ENCODE peak calls at places on chromosome X, in four cellular contexts. M, I, B and N are unnamed samples.

GRCh38 chrX:10203617-10204016 is 46.8 kb downstream of the CLCN4 start:
- DNase-seq in B (no peak), M (no peak), I (no peak), N (no peak)

GRCh38 chrX:16212024-16212423 is 44.7 kb downstream of the MAGEB17 start:
- DNase-seq in I (no peak), B (no peak), M (no peak), N (no peak)

GRCh38 chrX:10083809-10084208 is 73.0 kb upstream of the CLCN4 start:
- DNase-seq in B (no peak), I (no peak), M (no peak), N (no peak)

GRCh38 chrX:13791559-13791958 is 25.3 kb downstream of the GPM6B start:
- DNase-seq in M (peak; percentile 22), I (no peak), B (no peak), N (peak; percentile 65)

GRCh38 chrX:153600921-153601320 is 2.0 kb upstream of the CCNQ start:
- DNase-seq in M (no peak), B (no peak), I (no peak), N (no peak)

GRCh38 chrX:40310016-40310415 is 212.3 kb upstream of the BCOR start:
- DNase-seq in M (no peak), B (no peak), I (no peak), N (no peak)

GRCh38 chrX:44042731-44043130 is 69.5 kb upstream of the NDP start:
- DNase-seq in B (no peak), I (no peak), M (no peak), N (no peak)

GRCh38 chrX:662126-662525 is 31.5 kb downstream of the SHOX start:
- DNase-seq in I (no peak), B (no peak), M (no peak), N (no peak)

GRCh38 chrX:153624196-153625091 is 22.6 kb upstream of the DUSP9 start:
- DNase-seq in M (no peak), I (no peak), B (no peak), N (no peak)

GRCh38 chrX:71955530-71956120 is 45.0 kb downstream of the NHSL2 start:
- DNase-seq in B (no peak), M (no peak), I (no peak), N (no peak)

GRCh38 chrX:47614618-47615017 is 5.0 kb downstream of the SYN1 start:
- DNase-seq in B (no peak), M (no peak), I (no peak), N (no peak)

GRCh38 chrX:39874202-39874816 is 223.4 kb downstream of the BCOR start:
- DNase-seq in B (no peak), I (peak; percentile 80), M (no peak), N (no peak)

GRCh38 chrX:129652565-129653169 is 2.1 kb downstream of the APLN start:
- DNase-seq in B (no peak), I (no peak), M (no peak), N (no peak)

GRCh38 chrX:40871385-40872082 is 136.2 kb upstream of the MED14 start:
- DNase-seq in I (peak; percentile 13), M (no peak), B (no peak), N (no peak)

GRCh38 chrX:65572971-65573370 is 38.4 kb upstream of the LAS1L start:
- DNase-seq in M (no peak), B (no peak), I (no peak), N (no peak)

GRCh38 chrX:152886716-152887115 is 11.2 kb upstream of the ZNF185 start:
- DNase-seq in M (no peak), B (no peak), I (no peak), N (no peak)

GRCh38 chrX:153969125-153969903 is 2.3 kb downstream of the HCFC1 start:
- DNase-seq in B (no peak), I (no peak), M (no peak), N (no peak)

GRCh38 chrX:6505960-6506359 is 29.0 kb downstream of the VCX3A start:
- DNase-seq in M (no peak), I (no peak), B (no peak), N (no peak)

GRCh38 chrX:68997911-68998310 is 167.3 kb downstream of the PJA1 start:
- DNase-seq in B (peak; percentile 50), I (no peak), M (peak; percentile 33), N (no peak)

GRCh38 chrX:107704181-107704580 is 71.4 kb downstream of the TSC22D3 start:
- DNase-seq in M (no peak), I (no peak), B (no peak), N (no peak)

GRCh38 chrX:13121020-13121419 is 76.6 kb upstream of the FAM9C start:
- DNase-seq in B (no peak), I (no peak), M (no peak), N (no peak)

GRCh38 chrX:1486177-1486576 is 33.5 kb upstream of the ASMTL start:
- DNase-seq in M (no peak), I (no peak), B (no peak), N (no peak)

GRCh38 chrX:10769165-10769564 is 148.8 kb upstream of the MID1 start:
- DNase-seq in I (no peak), M (no peak), B (peak; percentile 22), N (no peak)

GRCh38 chrX:12403474-12404082 is 265.3 kb downstream of the FRMPD4 start:
- DNase-seq in M (no peak), I (no peak), B (no peak), N (no peak)

GRCh38 chrX:10078266-10078665 is 78.5 kb upstream of the CLCN4 start:
- DNase-seq in M (no peak), B (no peak), I (no peak), N (no peak)

GRCh38 chrX:118495958-118496762 is 545 bp downstream of the DOCK11 start:
- DNase-seq in M (peak; percentile 10), B (no peak), I (peak; percentile 80), N (peak; percentile 73)

GRCh38 chrX:95539041-95539440 is 1145.6 kb upstream of the DIAPH2 start:
- DNase-seq in M (no peak), I (no peak), B (no peak), N (peak; percentile 70)

GRCh38 chrX:127888767-127889166 is 163.4 kb downstream of the ACTRT1 start:
- DNase-seq in B (no peak), I (no peak), M (no peak), N (no peak)

GRCh38 chrX:43962636-43963035 is 10.6 kb downstream of the NDP start:
- DNase-seq in M (no peak), I (no peak), B (no peak), N (no peak)

GRCh38 chrX:124338733-124339514 is 6.5 kb downstream of the TEX13D start:
- DNase-seq in M (no peak), I (no peak), B (no peak), N (no peak)

GRCh38 chrX:17542123-17542522 is 167.1 kb downstream of the NHS start:
- DNase-seq in I (no peak), B (no peak), M (peak; percentile 27), N (no peak)

GRCh38 chrX:125295337-125295736 is 24.3 kb upstream of the TEX13C start:
- DNase-seq in B (no peak), I (no peak), M (no peak), N (no peak)

GRCh38 chrX:152903589-152903988 is 5.7 kb downstream of the ZNF185 start:
- DNase-seq in M (no peak), B (no peak), I (no peak), N (no peak)

GRCh38 chrX:68829594-68830485 is 1.0 kb downstream of the EFNB1 start:
- DNase-seq in I (peak; percentile 34), M (no peak), B (no peak), N (no peak)

GRCh38 chrX:20284444-20284843 is 17.7 kb upstream of the RPS6KA3 start:
- DNase-seq in M (no peak), I (no peak), B (no peak), N (no peak)